ENCODE peak calls at places on chromosomes 11 and 22, in eight cellular contexts. One of them, this sample, is unnamed.

GRCh38 chr11:35487532-35488078 is 37.8 kb downstream of the PAMR1 start:
- DNase-seq in ovary: no peak
- DNase-seq in AG04449: peak
- DNase-seq in IMR-90: peak
- DNase-seq in DND-41: no peak
- DNase-seq in lung: no peak
- DNase-seq in A549: peak
- DNase-seq in neuronal stem cell: peak
- DNase-seq in this sample: no peak

GRCh38 chr11:122775675-122776271 is 62.5 kb upstream of the CRTAM start:
- DNase-seq in ovary: no peak
- DNase-seq in AG04449: no peak
- DNase-seq in IMR-90: no peak
- DNase-seq in DND-41: no peak
- DNase-seq in lung: no peak
- DNase-seq in A549: no peak
- DNase-seq in neuronal stem cell: no peak
- DNase-seq in this sample: no peak

GRCh38 chr11:15186146-15186545 is 71.4 kb downstream of the INSC start:
- DNase-seq in ovary: no peak
- DNase-seq in AG04449: no peak
- DNase-seq in IMR-90: no peak
- DNase-seq in DND-41: no peak
- DNase-seq in lung: no peak
- DNase-seq in A549: no peak
- DNase-seq in neuronal stem cell: no peak
- DNase-seq in this sample: no peak

GRCh38 chr11:13119361-13119760 is 110.2 kb downstream of the RASSF10 start:
- DNase-seq in ovary: no peak
- DNase-seq in AG04449: no peak
- DNase-seq in IMR-90: peak
- DNase-seq in DND-41: no peak
- DNase-seq in lung: no peak
- DNase-seq in A549: no peak
- DNase-seq in neuronal stem cell: no peak
- DNase-seq in this sample: no peak

GRCh38 chr11:96001037-96001436 is 77.1 kb upstream of the MTMR2 start:
- DNase-seq in ovary: peak
- DNase-seq in AG04449: no peak
- DNase-seq in IMR-90: peak
- DNase-seq in DND-41: no peak
- DNase-seq in lung: peak
- DNase-seq in A549: no peak
- DNase-seq in neuronal stem cell: no peak
- DNase-seq in this sample: no peak

GRCh38 chr22:29079218-29079901 is 6.5 kb downstream of the KREMEN1 start:
- DNase-seq in ovary: no peak
- DNase-seq in AG04449: no peak
- DNase-seq in IMR-90: no peak
- DNase-seq in DND-41: peak
- DNase-seq in lung: no peak
- DNase-seq in A549: no peak
- DNase-seq in neuronal stem cell: no peak
- DNase-seq in this sample: no peak

GRCh38 chr11:4991066-4991465 is 3.6 kb upstream of the OR51L1 start:
- DNase-seq in ovary: no peak
- DNase-seq in AG04449: no peak
- DNase-seq in IMR-90: peak
- DNase-seq in DND-41: no peak
- DNase-seq in lung: no peak
- DNase-seq in A549: peak
- DNase-seq in neuronal stem cell: no peak
- DNase-seq in this sample: peak

GRCh38 chr11:28874706-28875105 is 766.5 kb downstream of the METTL15 start:
- DNase-seq in ovary: no peak
- DNase-seq in AG04449: no peak
- DNase-seq in IMR-90: peak
- DNase-seq in DND-41: no peak
- DNase-seq in lung: no peak
- DNase-seq in A549: no peak
- DNase-seq in neuronal stem cell: no peak
- DNase-seq in this sample: no peak

GRCh38 chr22:32723632-32724031 is 77.9 kb upstream of the TIMP3 start:
- DNase-seq in ovary: peak
- DNase-seq in AG04449: peak
- DNase-seq in IMR-90: peak
- DNase-seq in DND-41: peak
- DNase-seq in lung: peak
- DNase-seq in A549: no peak
- DNase-seq in neuronal stem cell: no peak
- DNase-seq in this sample: peak

DNA sequence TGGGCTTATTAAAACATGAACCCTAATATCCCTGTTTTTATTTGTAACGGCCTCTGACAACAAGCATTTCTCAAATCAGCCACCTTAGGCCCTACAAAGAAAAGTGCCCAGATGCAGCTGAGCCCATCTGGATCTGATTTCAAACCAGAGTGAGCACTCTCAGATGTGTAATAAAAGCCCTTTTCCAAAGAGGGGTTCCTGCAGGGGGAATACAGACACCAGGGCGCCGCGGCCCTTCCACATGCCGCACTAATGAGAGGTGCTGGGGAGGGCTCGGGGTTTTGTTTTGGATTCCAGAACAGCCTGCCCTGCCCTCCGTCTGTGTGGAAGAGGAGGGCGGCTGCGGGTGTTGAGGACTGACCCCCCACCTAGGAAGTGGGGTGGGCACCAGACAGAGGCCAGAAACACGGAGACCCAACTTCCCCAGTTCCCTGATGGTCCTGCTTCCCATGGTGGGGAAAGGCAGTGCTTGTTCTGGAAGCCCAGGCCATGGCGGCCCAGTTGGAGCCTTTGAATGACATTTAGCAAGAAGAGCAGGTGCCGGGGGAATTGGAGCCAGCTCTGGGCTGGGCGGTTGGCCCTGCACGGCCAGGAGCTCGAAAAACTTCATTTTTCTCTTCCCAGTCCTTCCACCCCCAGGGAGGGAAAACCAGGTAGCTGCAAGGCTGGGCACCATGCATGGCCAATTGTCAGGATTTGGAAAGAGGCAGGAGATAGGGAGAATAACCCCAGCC is 63.7 kb downstream of the MACROD1 start:
- DNase-seq in ovary: no peak
- DNase-seq in AG04449: no peak
- DNase-seq in IMR-90: no peak
- DNase-seq in DND-41: no peak
- DNase-seq in lung: no peak
- DNase-seq in A549: no peak
- DNase-seq in neuronal stem cell: no peak
- DNase-seq in this sample: no peak
- H3K4me3 ChIP-seq in ovary: no peak
- H3K4me3 ChIP-seq in AG04449: no peak
- H3K4me3 ChIP-seq in IMR-90: no peak
- H3K4me3 ChIP-seq in DND-41: no peak
- H3K4me3 ChIP-seq in lung: no peak
- H3K4me3 ChIP-seq in A549: no peak
- H3K4me3 ChIP-seq in neuronal stem cell: no peak
- H3K4me3 ChIP-seq in this sample: no peak

GRCh38 chr22:42270178-42270511 is 308 bp downstream of the TCF20 start:
- DNase-seq in ovary: no peak
- DNase-seq in AG04449: no peak
- DNase-seq in IMR-90: no peak
- DNase-seq in DND-41: no peak
- DNase-seq in lung: peak
- DNase-seq in A549: peak
- DNase-seq in neuronal stem cell: no peak
- DNase-seq in this sample: peak

GRCh38 chr22:42272431-42273004 is 2.1 kb upstream of the TCF20 start:
- DNase-seq in ovary: no peak
- DNase-seq in AG04449: no peak
- DNase-seq in IMR-90: no peak
- DNase-seq in DND-41: no peak
- DNase-seq in lung: no peak
- DNase-seq in A549: no peak
- DNase-seq in neuronal stem cell: no peak
- DNase-seq in this sample: no peak

GRCh38 chr22:42271906-42272305 is 1.5 kb upstream of the TCF20 start:
- DNase-seq in ovary: no peak
- DNase-seq in AG04449: no peak
- DNase-seq in IMR-90: no peak
- DNase-seq in DND-41: no peak
- DNase-seq in lung: no peak
- DNase-seq in A549: no peak
- DNase-seq in neuronal stem cell: no peak
- DNase-seq in this sample: no peak

GRCh38 chr22:42270512-42271190 is at the start of gene TCF20:
- DNase-seq in ovary: peak
- DNase-seq in AG04449: no peak
- DNase-seq in IMR-90: peak
- DNase-seq in DND-41: peak
- DNase-seq in lung: peak
- DNase-seq in A549: peak
- DNase-seq in neuronal stem cell: peak
- DNase-seq in this sample: peak

DNA sequence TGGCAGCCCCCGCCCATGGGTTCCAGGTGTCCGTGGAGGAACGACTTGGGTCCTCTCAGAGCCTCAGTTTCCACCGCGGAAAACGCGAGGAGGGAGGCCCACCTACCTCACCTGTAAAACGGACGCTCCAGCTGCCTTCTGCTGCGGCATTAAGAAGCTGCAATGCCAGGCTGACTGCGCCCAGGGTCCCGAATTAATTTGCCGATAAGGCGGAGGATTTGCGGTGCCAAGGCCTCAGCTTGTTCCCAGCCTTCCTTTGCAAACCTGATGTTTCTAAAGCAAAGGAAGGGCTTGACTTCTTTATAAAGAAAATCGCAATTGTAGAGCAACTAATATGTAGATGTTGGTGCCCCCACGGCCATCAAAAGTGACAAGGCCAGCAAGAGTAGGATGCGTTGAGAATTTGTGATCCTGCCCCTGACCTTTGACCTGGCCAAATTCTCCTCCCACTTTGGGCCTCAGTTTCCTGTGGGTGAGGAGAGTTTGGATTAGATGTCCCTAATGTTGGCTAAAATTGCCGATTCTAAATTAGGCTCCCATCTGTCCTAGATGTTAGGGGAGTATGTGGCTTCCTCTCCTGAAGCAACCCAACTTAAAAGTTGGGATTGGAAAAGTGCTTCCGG is 849 bp upstream of the TCF20 start:
- DNase-seq in ovary: no peak
- DNase-seq in AG04449: no peak
- DNase-seq in IMR-90: no peak
- DNase-seq in DND-41: no peak
- DNase-seq in lung: no peak
- DNase-seq in A549: no peak
- DNase-seq in neuronal stem cell: no peak
- DNase-seq in this sample: no peak
- H3K4me3 ChIP-seq in ovary: no peak
- H3K4me3 ChIP-seq in AG04449: no peak
- H3K4me3 ChIP-seq in IMR-90: no peak
- H3K4me3 ChIP-seq in DND-41: no peak
- H3K4me3 ChIP-seq in lung: no peak
- H3K4me3 ChIP-seq in A549: peak
- H3K4me3 ChIP-seq in neuronal stem cell: no peak
- H3K4me3 ChIP-seq in this sample: no peak

GRCh38 chr11:16811136-16812020 is 72.9 kb downstream of the C11orf58 start:
- DNase-seq in ovary: no peak
- DNase-seq in AG04449: no peak
- DNase-seq in IMR-90: no peak
- DNase-seq in DND-41: no peak
- DNase-seq in lung: no peak
- DNase-seq in A549: no peak
- DNase-seq in neuronal stem cell: no peak
- DNase-seq in this sample: no peak

GRCh38 chr11:16807306-16807705 is 68.9 kb downstream of the C11orf58 start:
- DNase-seq in ovary: no peak
- DNase-seq in AG04449: no peak
- DNase-seq in IMR-90: no peak
- DNase-seq in DND-41: no peak
- DNase-seq in lung: no peak
- DNase-seq in A549: no peak
- DNase-seq in neuronal stem cell: no peak
- DNase-seq in this sample: no peak

GRCh38 chr11:16812274-16812673 is 73.8 kb downstream of the C11orf58 start:
- DNase-seq in ovary: no peak
- DNase-seq in AG04449: no peak
- DNase-seq in IMR-90: no peak
- DNase-seq in DND-41: no peak
- DNase-seq in lung: no peak
- DNase-seq in A549: no peak
- DNase-seq in neuronal stem cell: peak
- DNase-seq in this sample: no peak

GRCh38 chr11:16813141-16813540 is 74.7 kb downstream of the C11orf58 start:
- DNase-seq in ovary: no peak
- DNase-seq in AG04449: no peak
- DNase-seq in IMR-90: no peak
- DNase-seq in DND-41: no peak
- DNase-seq in lung: no peak
- DNase-seq in A549: no peak
- DNase-seq in neuronal stem cell: no peak
- DNase-seq in this sample: no peak

GRCh38 chr11:16809901-16810668 is 71.6 kb downstream of the C11orf58 start:
- DNase-seq in ovary: no peak
- DNase-seq in AG04449: no peak
- DNase-seq in IMR-90: peak
- DNase-seq in DND-41: no peak
- DNase-seq in lung: no peak
- DNase-seq in A549: no peak
- DNase-seq in neuronal stem cell: no peak
- DNase-seq in this sample: no peak
- H3K4me3 ChIP-seq in ovary: no peak
- H3K4me3 ChIP-seq in AG04449: no peak
- H3K4me3 ChIP-seq in IMR-90: no peak
- H3K4me3 ChIP-seq in DND-41: no peak
- H3K4me3 ChIP-seq in lung: no peak
- H3K4me3 ChIP-seq in A549: no peak
- H3K4me3 ChIP-seq in neuronal stem cell: no peak
- H3K4me3 ChIP-seq in this sample: no peak

GRCh38 chr11:23022854-23023253 is 162.6 kb upstream of the CCDC179 start:
- DNase-seq in ovary: no peak
- DNase-seq in AG04449: no peak
- DNase-seq in IMR-90: no peak
- DNase-seq in DND-41: no peak
- DNase-seq in lung: no peak
- DNase-seq in A549: no peak
- DNase-seq in neuronal stem cell: no peak
- DNase-seq in this sample: no peak

GRCh38 chr11:23021287-23021863 is 161.1 kb upstream of the CCDC179 start:
- DNase-seq in ovary: no peak
- DNase-seq in AG04449: no peak
- DNase-seq in IMR-90: peak
- DNase-seq in DND-41: peak
- DNase-seq in lung: no peak
- DNase-seq in A549: peak
- DNase-seq in neuronal stem cell: peak
- DNase-seq in this sample: peak

DNA sequence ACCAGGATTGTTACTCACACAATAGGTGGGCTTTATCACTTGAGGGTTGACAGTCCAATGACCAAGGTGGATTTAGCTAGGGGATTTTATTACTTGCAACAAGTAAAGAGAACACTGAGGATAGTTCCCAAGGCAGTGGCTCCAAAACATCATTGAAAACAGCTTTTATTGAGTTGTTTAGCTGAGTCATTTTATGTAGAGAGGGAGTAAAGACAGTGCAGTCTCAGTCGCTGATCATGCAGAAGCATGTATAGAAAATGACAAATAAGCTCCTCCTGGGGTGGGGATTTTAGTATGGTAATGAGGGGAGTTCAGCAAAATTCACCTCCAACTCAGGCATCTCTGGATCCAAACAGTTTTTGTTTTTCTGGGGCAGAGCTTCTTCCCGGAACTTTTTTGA is 163.0 kb upstream of the CCDC179 start:
- DNase-seq in ovary: no peak
- DNase-seq in AG04449: no peak
- DNase-seq in IMR-90: peak
- DNase-seq in DND-41: no peak
- DNase-seq in lung: no peak
- DNase-seq in A549: no peak
- DNase-seq in neuronal stem cell: no peak
- DNase-seq in this sample: no peak
- H3K4me3 ChIP-seq in ovary: no peak
- H3K4me3 ChIP-seq in AG04449: no peak
- H3K4me3 ChIP-seq in IMR-90: no peak
- H3K4me3 ChIP-seq in DND-41: no peak
- H3K4me3 ChIP-seq in lung: no peak
- H3K4me3 ChIP-seq in A549: no peak
- H3K4me3 ChIP-seq in neuronal stem cell: no peak
- H3K4me3 ChIP-seq in this sample: no peak